ENCODE peak calls at places on chromosome X, in five cellular contexts. J, Z, X, M and K are unnamed samples.

GRCh38 chrX:152656890-152657289 is 19.2 kb downstream of the GABRQ start:
- DNase-seq in X (no peak), J (no peak), Z (no peak), M (peak), K (no peak)

GRCh38 chrX:103175944-103176753 is 38.8 kb upstream of the BEX4 start:
- DNase-seq in J (peak), Z (peak), M (no peak), X (no peak), K (no peak)

GRCh38 chrX:2383735-2384134 is 117.0 kb downstream of the DHRSX start:
- DNase-seq in J (no peak), X (no peak), M (no peak), Z (peak), K (no peak)

GRCh38 chrX:73214366-73215094 is at the start of gene NAP1L2:
- DNase-seq in X (no peak), Z (peak), J (peak), M (peak), K (no peak)

GRCh38 chrX:77899081-77899828 is at the start of gene COX7B:
- DNase-seq in J (peak), Z (peak), X (peak), M (no peak), K (no peak)

GRCh38 chrX:73944582-73944947 is 359.4 kb upstream of the ZCCHC13 start:
- DNase-seq in J (no peak), X (no peak), M (no peak), Z (no peak), K (no peak)

GRCh38 chrX:118181030-118181429 is 64.4 kb upstream of the KLHL13 start:
- DNase-seq in Z (no peak), X (no peak), M (no peak), J (no peak), K (no peak)

GRCh38 chrX:70664726-70665125 is 220.1 kb downstream of the DLG3 start:
- DNase-seq in J (no peak), X (no peak), Z (no peak), M (no peak), K (no peak)

GRCh38 chrX:13188731-13189309 is 131.0 kb downstream of the ATXN3L start:
- DNase-seq in X (no peak), J (no peak), M (no peak), Z (no peak), K (no peak)

GRCh38 chrX:7047951-7048350 is 99.6 kb upstream of the STS start:
- DNase-seq in X (no peak), J (no peak), M (no peak), Z (no peak), K (no peak)

GRCh38 chrX:101057095-101057714 is 5.3 kb upstream of the TRMT2B start:
- DNase-seq in X (no peak), M (no peak), J (no peak), Z (no peak), K (no peak)

GRCh38 chrX:97452283-97452682 is 568.6 kb downstream of the RPA4 start:
- DNase-seq in J (no peak), X (no peak), Z (no peak), M (no peak), K (no peak)

DNA sequence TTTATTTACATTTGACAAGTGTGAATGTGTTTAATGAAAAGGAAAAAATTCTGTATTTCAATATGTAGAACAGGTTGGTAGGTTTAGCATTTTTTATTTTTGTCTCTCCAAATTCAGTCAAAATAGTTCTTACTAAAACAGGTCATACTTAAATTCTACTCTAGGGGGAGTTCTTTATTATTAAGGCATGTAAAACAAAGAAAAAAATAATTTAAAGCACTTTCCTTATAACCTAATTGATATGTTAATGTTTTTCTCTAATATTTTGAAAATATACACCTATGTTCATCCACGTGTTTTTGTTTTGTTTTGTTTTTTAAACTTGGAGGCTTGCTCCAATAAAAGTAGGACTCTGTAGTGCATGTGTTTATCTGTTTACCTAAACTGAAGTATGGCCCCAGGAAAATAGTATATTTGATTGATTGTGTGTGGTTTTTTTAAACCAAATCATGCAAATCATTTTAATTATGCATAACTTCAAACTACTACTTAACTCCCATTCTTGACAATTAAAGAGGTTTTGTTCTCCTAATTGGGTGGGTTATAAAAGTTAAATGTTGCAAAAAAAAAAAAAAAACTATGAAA is 562.7 kb downstream of the RPA4 start:
- DNase-seq in Z (no peak), M (no peak), J (no peak), X (no peak), K (no peak)
- TF ChIP-seq CTCF in Z (no peak), M (no peak), J (peak), X (no peak), K (peak)

GRCh38 chrX:41333994-41334865 is at the start of gene DDX3X:
- DNase-seq in J (peak), M (peak), Z (peak), X (peak), K (peak)
- TF ChIP-seq CTCF in J (no peak), M (peak), Z (peak), X (peak), K (peak)

GRCh38 chrX:113390531-113390930 is 549.9 kb upstream of the AMOT start:
- DNase-seq in M (no peak), X (no peak), Z (no peak), J (no peak), K (no peak)
- TF ChIP-seq CTCF in M (no peak), X (no peak), Z (no peak), J (no peak), K (no peak)

DNA sequence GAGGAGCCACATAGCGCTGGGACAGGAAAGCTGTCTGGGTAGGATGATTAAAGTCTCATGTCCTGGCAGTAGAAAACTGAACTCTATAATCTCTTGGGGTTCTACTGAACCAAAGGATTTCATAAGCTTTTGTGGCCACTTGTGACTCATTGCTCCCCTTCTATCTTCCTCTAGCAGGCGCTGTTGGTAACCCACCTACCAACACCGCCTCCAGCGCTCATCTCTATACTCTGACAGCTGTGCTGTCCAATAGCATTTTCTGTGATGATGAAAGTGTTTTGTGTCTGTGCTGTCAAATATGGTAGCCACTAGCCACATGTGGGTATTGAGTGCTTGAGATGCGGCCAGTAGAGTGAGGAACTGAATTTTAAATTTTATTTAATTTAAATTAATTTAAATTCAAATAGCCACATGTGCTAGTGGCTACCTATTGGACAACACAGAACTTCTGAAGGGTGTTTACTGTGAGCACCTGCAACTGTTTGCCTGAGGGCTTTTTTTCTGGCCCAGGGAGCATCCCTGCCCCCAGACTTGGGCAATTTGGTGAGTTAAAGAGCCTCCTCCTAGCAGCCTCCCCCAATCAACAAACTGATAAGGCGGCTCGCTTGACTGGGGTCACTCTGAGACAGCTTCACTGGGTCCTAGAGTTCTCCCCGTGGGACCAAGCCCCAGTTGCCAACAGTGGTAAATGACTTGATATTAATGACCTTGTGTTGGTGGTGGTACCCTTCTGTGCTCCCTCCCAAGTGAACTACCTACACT is 169.2 kb upstream of the ATP6AP2 start:
- DNase-seq in J (no peak), M (no peak), X (no peak), Z (no peak), K (no peak)
- TF ChIP-seq CTCF in J (no peak), M (no peak), X (no peak), Z (no peak), K (no peak)

GRCh38 chrX:150643271-150643670 is 49.9 kb upstream of the MTMR1 start:
- DNase-seq in M (no peak), Z (no peak), X (no peak), J (no peak), K (no peak)
- TF ChIP-seq CTCF in M (no peak), Z (no peak), X (no peak), J (no peak), K (no peak)

DNA sequence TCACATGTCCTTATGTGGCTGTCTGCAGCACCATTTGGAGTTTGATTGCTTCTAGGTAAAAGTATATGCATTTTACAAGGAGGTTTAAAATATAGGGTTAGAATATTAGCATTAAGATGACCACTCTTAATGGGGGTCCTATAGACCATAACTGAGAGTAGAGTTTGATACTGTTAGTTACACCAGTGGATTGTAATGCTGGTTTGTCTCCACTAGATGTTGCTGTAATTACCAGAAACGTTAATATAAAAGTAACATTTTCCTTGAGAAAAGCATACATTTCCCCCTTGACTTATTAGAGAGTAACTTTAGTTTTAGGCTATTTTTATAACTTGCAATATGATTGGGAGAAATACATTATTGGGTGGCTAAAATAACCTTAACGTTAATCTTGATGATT is 93.0 kb downstream of the ZXDA start:
- DNase-seq in M (no peak), X (no peak), J (no peak), Z (no peak), K (no peak)
- TF ChIP-seq CTCF in M (no peak), X (peak), J (no peak), Z (peak), K (peak)